ENCODE peak calls at places on chromosome 13, in ten cellular contexts. U is iPS DF 6.9; S is ovary; W is substantia nigra; I is cardiac muscle cell; A is CD4-positive, CD25-positive, alpha-beta regulatory T cell; E is PC-9; H is colonic mucosa; P is astrocyte; O is PC-3. M is an unnamed sample.

GRCh38 chr13:75715598-75716523 is 79.7 kb downstream of the LMO7 start:
- DNase-seq in W (no peak), I (peak), U (no peak), P (no peak), H (no peak), S (no peak), O (peak), E (peak), A (no peak), M (no peak)

GRCh38 chr13:77918391-77919261 is at the start of gene EDNRB:
- DNase-seq in E (no peak), I (peak), H (peak), P (peak), O (no peak), U (no peak), A (no peak), S (peak), W (peak), M (peak)

GRCh38 chr13:49218493-49219051 is 1.6 kb upstream of the MLNR start:
- DNase-seq in O (no peak), A (no peak), S (no peak), W (no peak), P (no peak), E (no peak), H (no peak), U (no peak), I (peak), M (no peak)

GRCh38 chr13:22893149-22893548 is 287.6 kb upstream of the SGCG start:
- DNase-seq in P (no peak), W (no peak), S (no peak), A (no peak), U (no peak), I (no peak), E (no peak), O (no peak), H (no peak), M (no peak)

GRCh38 chr13:49098198-49098597 is 121.9 kb upstream of the MLNR start:
- DNase-seq in H (no peak), I (peak), W (no peak), O (peak), E (peak), U (no peak), P (peak), A (no peak), S (no peak), M (peak)

GRCh38 chr13:36294061-36294460 is 3.6 kb downstream of the CCDC169 start:
- DNase-seq in A (no peak), E (no peak), W (no peak), I (no peak), P (no peak), O (no peak), U (no peak), H (no peak), S (no peak), M (no peak)

GRCh38 chr13:105202384-105202783 is 1333.1 kb downstream of the EFNB2 start:
- DNase-seq in O (peak), H (no peak), A (no peak), W (no peak), I (peak), S (no peak), U (no peak), P (peak), E (no peak), M (no peak)

GRCh38 chr13:24389506-24389905 is 80.1 kb downstream of the C1QTNF9 start:
- DNase-seq in P (no peak), S (no peak), W (no peak), I (no peak), H (no peak), A (no peak), U (no peak), O (no peak), E (no peak), M (no peak)

GRCh38 chr13:36288794-36289391 is 8.7 kb downstream of the CCDC169 start:
- DNase-seq in S (no peak), I (no peak), O (peak), P (no peak), U (no peak), H (no peak), A (no peak), E (no peak), W (no peak), M (no peak)

GRCh38 chr13:50340146-50340545 is 324.9 kb downstream of the KCNRG start:
- DNase-seq in W (no peak), O (no peak), H (no peak), I (no peak), E (no peak), U (no peak), A (no peak), S (no peak), P (no peak), M (no peak)

GRCh38 chr13:102045713-102046112 is 356.1 kb downstream of the FGF14 start:
- DNase-seq in S (no peak), O (no peak), E (no peak), I (no peak), P (no peak), A (no peak), W (no peak), H (no peak), U (no peak), M (no peak)

GRCh38 chr13:54486421-54487166 is 1458.0 kb downstream of the OLFM4 start:
- DNase-seq in A (no peak), E (no peak), U (no peak), I (no peak), O (no peak), P (no peak), W (no peak), S (no peak), H (no peak), M (no peak)

GRCh38 chr13:36818483-36819063 is 449 bp upstream of the RFXAP start:
- DNase-seq in O (no peak), U (no peak), S (no peak), E (no peak), P (no peak), A (no peak), H (no peak), W (no peak), I (no peak), M (no peak)

GRCh38 chr13:101917833-101918755 is 465.6 kb downstream of the ITGBL1 start:
- DNase-seq in I (no peak), E (no peak), O (no peak), U (no peak), P (no peak), W (no peak), H (no peak), S (no peak), A (no peak), M (no peak)

GRCh38 chr13:33931397-33931987 is 113.5 kb downstream of the RFC3 start:
- DNase-seq in H (no peak), A (no peak), S (no peak), E (no peak), O (peak), I (peak), W (peak), U (no peak), P (peak), M (no peak)

GRCh38 chr13:92941167-92941566 is 285.4 kb upstream of the GPC6 start:
- DNase-seq in O (no peak), H (no peak), A (no peak), I (peak), S (no peak), W (no peak), U (no peak), P (peak), E (no peak), M (no peak)

GRCh38 chr13:19845758-19846157 is 17.7 kb downstream of the ZMYM5 start:
- DNase-seq in E (peak), H (peak), O (peak), S (peak), U (no peak), W (no peak), A (no peak), I (peak), P (peak), M (peak)

GRCh38 chr13:50626031-50626643 is 217.4 kb downstream of the DLEU7 start:
- DNase-seq in W (no peak), A (no peak), U (no peak), O (no peak), P (peak), H (no peak), I (peak), E (no peak), S (no peak), M (no peak)

GRCh38 chr13:72163671-72164070 is 296.7 kb upstream of the DACH1 start:
- DNase-seq in W (no peak), E (no peak), H (no peak), I (no peak), U (no peak), O (peak), P (peak), A (no peak), S (no peak), M (no peak)

GRCh38 chr13:87274209-87274819 is 396.9 kb upstream of the SLITRK5 start:
- DNase-seq in S (no peak), E (peak), I (peak), P (peak), U (peak), H (peak), W (no peak), O (peak), A (no peak), M (peak)

GRCh38 chr13:33066329-33066728 is 50.1 kb downstream of the KL start:
- DNase-seq in I (no peak), O (no peak), P (no peak), H (no peak), W (no peak), A (no peak), S (no peak), U (no peak), E (no peak), M (no peak)

GRCh38 chr13:51912091-51912490 is 50.3 kb downstream of the CCDC70 start:
- DNase-seq in H (no peak), W (peak), O (peak), A (no peak), S (no peak), U (no peak), E (peak), I (no peak), P (peak), M (no peak)

DNA sequence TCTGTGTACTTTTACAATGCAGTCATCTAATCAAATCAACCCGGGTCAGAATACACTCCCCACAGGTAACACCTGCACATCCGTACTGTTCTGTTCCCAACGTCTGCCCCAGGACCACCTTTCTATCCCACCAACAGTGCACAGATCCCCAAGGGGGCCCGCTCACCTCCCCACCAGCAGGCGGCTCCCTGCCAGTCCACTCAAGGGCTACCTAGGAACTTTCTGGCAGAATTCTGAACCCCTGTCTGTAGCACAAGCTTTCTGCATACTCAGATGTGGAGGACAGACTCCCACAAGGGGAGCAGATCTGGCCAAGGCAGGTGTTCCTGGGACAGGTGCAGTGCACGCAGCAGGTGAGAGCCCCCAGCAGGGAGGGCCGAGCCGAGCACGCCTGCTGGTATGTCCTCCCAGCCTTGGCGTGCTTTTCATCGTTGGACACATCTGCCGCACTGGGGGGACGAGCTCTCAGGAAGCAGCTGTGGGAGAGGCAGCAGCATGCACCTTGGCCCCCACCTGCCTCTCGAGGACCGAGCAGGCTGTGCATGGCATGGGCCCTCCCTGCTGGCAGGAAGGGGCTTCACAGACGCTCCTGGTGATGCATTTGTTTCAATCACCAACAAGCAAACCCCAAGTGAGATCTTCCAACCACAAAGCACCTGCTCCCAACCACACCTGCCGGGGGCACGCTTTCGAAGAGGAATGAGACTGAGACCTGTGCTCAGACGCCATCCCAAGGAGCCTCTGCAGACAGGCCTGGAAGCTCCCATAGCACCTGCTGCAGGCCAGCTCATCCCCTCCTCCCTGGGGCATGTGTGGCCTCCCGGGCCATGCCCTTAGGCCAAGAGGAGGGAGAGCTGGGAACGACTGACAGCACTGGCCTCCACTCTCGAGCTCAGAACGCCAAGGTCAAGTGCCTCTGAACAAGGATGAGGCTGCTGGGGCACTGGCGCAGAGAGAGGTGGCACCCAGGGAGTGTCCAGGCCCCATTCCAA is 35.9 kb downstream of the RAB20 start:
- DNase-seq in E (peak), P (no peak), I (no peak), H (peak), W (no peak), A (no peak), S (no peak), U (no peak), O (no peak), M (no peak)
- H3K27ac ChIP-seq in E (peak), P (no peak), I (no peak), H (peak), W (no peak), A (no peak), S (no peak), U (no peak), O (peak), M (no peak)

GRCh38 chr13:27170221-27170520 is 1.4 kb downstream of the USP12 start:
- DNase-seq in O (peak), I (no peak), E (peak), H (no peak), U (no peak), W (no peak), S (no peak), A (no peak), P (peak), M (no peak)

GRCh38 chr13:27171244-27171829 is at the start of gene USP12:
- DNase-seq in S (peak), H (no peak), E (no peak), O (no peak), W (no peak), I (peak), U (no peak), A (no peak), P (no peak), M (no peak)

GRCh38 chr13:27170521-27171243 is 929 bp downstream of the USP12 start:
- DNase-seq in H (peak), W (peak), S (peak), P (no peak), A (peak), I (peak), O (peak), U (peak), E (peak), M (no peak)

GRCh38 chr13:27168086-27168485 is 3.5 kb downstream of the USP12 start:
- DNase-seq in A (no peak), U (no peak), E (no peak), O (no peak), I (no peak), S (no peak), P (no peak), H (no peak), W (no peak), M (no peak)

GRCh38 chr13:27168870-27169525 is 2.6 kb downstream of the USP12 start:
- DNase-seq in O (peak), S (no peak), I (peak), A (no peak), E (no peak), W (no peak), P (no peak), H (peak), U (no peak), M (no peak)
- H3K27ac ChIP-seq in O (no peak), S (no peak), I (no peak), A (peak), E (no peak), W (no peak), P (no peak), H (peak), U (no peak), M (no peak)

DNA sequence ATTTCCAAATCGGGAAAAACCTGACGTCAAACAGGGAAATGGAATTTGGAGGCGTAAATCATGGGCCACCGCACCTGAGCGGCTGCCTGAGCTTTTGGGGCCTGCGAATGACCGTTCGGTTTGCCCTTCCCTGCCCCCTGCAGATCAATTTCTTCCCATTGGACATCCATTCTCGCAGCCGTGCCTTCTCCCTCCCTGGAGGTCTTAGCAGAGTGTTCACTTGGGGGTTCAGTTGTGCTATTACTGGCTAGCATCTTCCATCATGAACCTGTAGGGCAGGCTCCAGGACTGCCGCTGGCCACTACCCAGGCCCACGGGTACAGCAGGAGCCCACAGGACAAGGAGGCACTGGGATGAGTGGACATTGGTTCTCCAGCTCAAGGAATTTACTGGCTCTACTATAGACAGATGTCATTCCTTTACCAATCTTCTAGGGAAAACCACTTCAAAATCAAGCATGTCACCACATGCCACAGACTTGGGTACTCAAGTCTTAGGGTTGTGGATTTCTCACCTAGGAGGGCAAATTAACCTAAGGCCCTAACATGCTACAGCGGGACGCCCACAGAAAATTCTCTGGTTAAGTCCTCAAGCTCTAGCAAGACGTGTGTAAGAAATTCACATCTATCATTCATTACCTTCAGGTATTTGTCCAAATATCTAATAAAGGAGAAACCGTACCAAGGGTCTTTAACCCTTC is 75.5 kb downstream of the COL4A1 start:
- DNase-seq in I (no peak), O (no peak), S (no peak), U (no peak), A (no peak), W (no peak), H (no peak), P (no peak), E (no peak), M (no peak)
- H3K27ac ChIP-seq in I (no peak), O (no peak), S (no peak), U (no peak), A (no peak), W (no peak), H (no peak), P (no peak), E (no peak), M (no peak)

DNA sequence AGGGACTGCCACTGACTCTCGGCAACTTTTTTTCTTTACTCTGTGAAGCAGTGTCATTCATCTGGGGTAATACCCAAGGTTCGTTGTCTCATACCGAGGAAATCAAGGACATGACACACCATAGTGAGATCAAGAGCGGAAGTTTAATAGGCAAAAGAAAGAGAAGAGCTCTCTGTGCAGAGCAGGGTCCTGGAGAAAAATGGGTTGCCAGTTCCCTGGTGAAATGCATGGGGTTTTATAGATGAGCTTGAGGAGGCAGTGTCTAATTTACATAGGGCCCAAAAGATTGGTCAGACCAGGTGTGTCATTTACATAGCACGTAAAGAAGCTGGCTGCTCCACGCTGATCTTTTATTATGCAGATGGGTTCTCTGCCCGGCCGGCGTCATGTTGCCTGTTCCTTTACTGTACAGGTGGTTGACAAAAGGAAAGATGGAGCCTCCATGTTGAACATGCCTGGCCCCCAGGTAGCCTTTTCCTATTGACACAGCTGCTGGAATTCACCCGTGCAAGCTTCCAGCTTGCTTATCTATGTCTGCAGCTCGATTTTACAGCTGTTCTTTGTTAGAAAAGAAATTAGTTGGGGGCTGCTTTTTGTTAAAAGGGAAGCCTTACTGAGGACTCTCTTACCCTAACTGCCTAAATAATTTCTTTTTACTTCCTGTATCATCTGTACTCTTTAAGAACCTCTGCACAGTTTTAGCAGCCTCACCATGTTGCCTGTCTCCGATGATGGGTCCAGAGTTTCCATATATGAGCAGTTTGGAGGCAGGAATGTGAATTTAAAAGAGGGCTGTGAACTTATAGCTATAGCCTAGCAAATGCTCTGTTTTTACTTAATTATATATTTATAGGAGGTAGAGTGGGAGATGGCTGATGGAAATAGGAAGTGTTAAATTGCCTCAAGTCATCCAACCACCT is 98.0 kb upstream of the DIAPH3 start:
- DNase-seq in P (no peak), W (no peak), S (no peak), E (no peak), A (no peak), U (peak), O (no peak), H (peak), I (no peak), M (no peak)
- H3K27ac ChIP-seq in P (no peak), W (no peak), S (no peak), E (no peak), A (no peak), U (no peak), O (no peak), H (no peak), I (no peak), M (no peak)

DNA sequence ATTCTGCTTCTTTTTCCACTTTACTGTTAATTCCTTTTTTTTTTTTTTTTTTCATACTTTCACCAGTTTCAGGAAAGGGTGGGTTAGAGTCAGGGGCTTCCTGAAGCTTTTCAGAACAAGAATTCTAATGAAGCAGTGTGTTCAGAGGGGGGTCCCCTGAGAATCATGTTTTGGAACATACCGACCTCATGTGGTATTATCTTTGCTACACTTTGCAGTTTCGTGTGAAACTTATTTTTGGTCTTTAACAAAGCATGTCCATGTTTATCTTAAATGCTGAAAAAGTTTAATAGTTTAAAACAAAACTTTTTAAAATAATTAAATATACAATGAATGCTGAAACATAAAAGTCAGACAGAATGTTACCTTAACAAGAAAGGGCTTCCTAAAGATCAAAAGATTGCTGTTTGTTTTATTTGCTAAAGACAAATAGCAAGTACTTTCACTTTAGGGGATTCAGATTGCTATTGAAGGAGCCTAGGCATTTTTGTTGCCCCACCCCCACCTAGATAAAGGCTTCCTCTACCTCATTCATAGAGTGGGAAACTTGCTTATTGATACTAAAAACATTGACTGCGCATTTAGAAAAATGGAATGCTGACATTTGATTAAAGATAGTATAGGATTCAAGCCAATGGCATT is 21.1 kb upstream of the POMP start:
- DNase-seq in S (no peak), E (no peak), A (no peak), P (no peak), W (no peak), H (no peak), O (no peak), I (no peak), U (no peak), M (no peak)
- H3K27ac ChIP-seq in S (no peak), E (no peak), A (no peak), P (no peak), W (no peak), H (no peak), O (no peak), I (no peak), U (no peak), M (no peak)

M was measured in epithelial cell of prostate.